ENCODE peak calls at places on chromosomes 2 and 18, in ten cellular contexts. R is chondrocyte; L is A673; J is WTC11; V is kidney tubule cell; G is stimulated activated CD8-positive, alpha-beta memory T cell treated with anti-CD3 and anti-CD28 coated beads, Interleukin-15, amount 100 ng/mL, for 4 hours; O is body of pancreas; Z is H4; S is AG10803; N is DND-41. B is an unnamed sample.

GRCh38 chr2:144462266-144462665 is 57.7 kb downstream of the ZEB2 start:
- DNase-seq in R (no peak), N (no peak), Z (no peak), O (no peak), L (no peak), J (no peak), V (no peak), S (no peak), G (no peak), B (no peak)

GRCh38 chr2:198545411-198545810 is 741.0 kb downstream of the PLCL1 start:
- DNase-seq in J (no peak), N (no peak), S (no peak), R (no peak), G (no peak), L (no peak), Z (peak), V (peak), O (no peak), B (peak)

GRCh38 chr2:189685540-189686229 is 11.2 kb downstream of the ANKAR start:
- DNase-seq in L (peak), N (peak), J (peak), Z (peak), O (no peak), S (peak), R (no peak), G (no peak), V (peak), B (peak)

GRCh38 chr2:69013837-69014796 is 1.1 kb downstream of the ANTXR1 start:
- DNase-seq in Z (no peak), O (no peak), J (no peak), S (peak), R (no peak), V (peak), G (no peak), L (peak), N (peak), B (no peak)

GRCh38 chr2:37414470-37414949 is 70.1 kb downstream of the QPCT start:
- DNase-seq in N (no peak), O (peak), V (peak), G (no peak), Z (peak), R (no peak), S (peak), L (peak), J (no peak), B (peak)

GRCh38 chr2:121293450-121294325 is 8.7 kb upstream of the TFCP2L1 start:
- DNase-seq in V (no peak), N (no peak), S (no peak), R (no peak), L (no peak), Z (no peak), J (no peak), O (peak), G (no peak), B (no peak)

GRCh38 chr18:27007880-27008279 is 142.4 kb upstream of the AQP4 start:
- DNase-seq in N (no peak), L (no peak), Z (no peak), R (no peak), O (no peak), J (no peak), S (no peak), V (peak), G (no peak), B (peak)

GRCh38 chr2:28956890-28957289 is 24.2 kb upstream of the TOGARAM2 start:
- DNase-seq in N (no peak), O (no peak), S (peak), R (no peak), V (no peak), Z (no peak), G (no peak), J (peak), L (peak), B (no peak)

GRCh38 chr2:46977899-46978298 is 62.3 kb upstream of the MCFD2 start:
- DNase-seq in V (no peak), O (peak), L (no peak), S (no peak), N (no peak), G (no peak), J (no peak), R (no peak), Z (no peak), B (no peak)

GRCh38 chr2:214077727-214078126 is 333.1 kb upstream of the VWC2L start:
- DNase-seq in S (peak), J (no peak), G (no peak), O (no peak), L (no peak), Z (no peak), R (no peak), V (no peak), N (no peak), B (no peak)

GRCh38 chr2:234955091-234955511 is 3.3 kb downstream of the SH3BP4 start:
- DNase-seq in G (no peak), L (no peak), Z (no peak), V (no peak), O (no peak), N (no peak), R (no peak), J (peak), S (no peak), B (no peak)

GRCh38 chr18:59769105-59769865 is 72.1 kb upstream of the CCBE1 start:
- DNase-seq in V (no peak), J (no peak), N (no peak), O (no peak), G (no peak), S (peak), R (no peak), Z (no peak), L (no peak), B (no peak)

GRCh38 chr2:101038455-101039255 is 36.6 kb downstream of the RPL31 start:
- DNase-seq in G (no peak), S (peak), O (peak), J (peak), V (peak), R (no peak), L (peak), Z (peak), N (peak), B (peak)

GRCh38 chr2:240349133-240350005 is 86.1 kb upstream of the GPC1 start:
- DNase-seq in V (no peak), Z (no peak), S (no peak), N (no peak), L (no peak), R (peak), O (no peak), G (no peak), J (no peak), B (no peak)

GRCh38 chr2:174063492-174064092 is 98.4 kb upstream of the SP3 start:
- DNase-seq in V (no peak), O (no peak), N (no peak), R (no peak), S (no peak), J (no peak), L (no peak), Z (no peak), G (no peak), B (peak)

GRCh38 chr2:113273031-113273551 is 5.6 kb downstream of the PAX8 start:
- DNase-seq in S (peak), J (peak), L (peak), R (no peak), V (peak), Z (peak), O (no peak), N (peak), G (no peak), B (peak)

GRCh38 chr2:140621963-140622362 is 1508.9 kb downstream of the LRP1B start:
- DNase-seq in L (no peak), V (no peak), G (no peak), O (no peak), Z (no peak), R (no peak), N (no peak), S (no peak), J (no peak), B (no peak)

GRCh38 chr2:169082995-169083394 is 13.6 kb downstream of the DHRS9 start:
- DNase-seq in Z (no peak), O (no peak), N (no peak), J (no peak), R (no peak), V (no peak), G (no peak), L (no peak), S (no peak), B (no peak)

GRCh38 chr2:37499113-37499512 is 154.7 kb downstream of the QPCT start:
- DNase-seq in V (no peak), L (no peak), Z (no peak), N (no peak), J (no peak), G (no peak), O (no peak), S (no peak), R (no peak), B (no peak)

GRCh38 chr2:207223051-207223450 is 57.3 kb upstream of the KLF7 start:
- DNase-seq in Z (peak), R (no peak), G (no peak), V (peak), S (peak), N (no peak), O (no peak), L (peak), J (no peak), B (peak)

GRCh38 chr2:100752628-100753333 is 67.2 kb upstream of the NPAS2 start:
- DNase-seq in Z (no peak), N (no peak), G (no peak), O (no peak), V (peak), J (no peak), L (no peak), R (no peak), S (peak), B (peak)

GRCh38 chr18:11259421-11259820 is 110.1 kb upstream of the PIEZO2 start:
- DNase-seq in S (peak), V (no peak), Z (no peak), L (no peak), G (no peak), J (no peak), O (peak), R (no peak), N (no peak), B (no peak)

GRCh38 chr18:2981212-2981728 is 31.7 kb downstream of the LPIN2 start:
- DNase-seq in R (no peak), J (no peak), N (no peak), G (no peak), L (peak), V (peak), Z (peak), S (peak), O (no peak), B (peak)

B was measured in epithelial cell of esophagus.